ENCODE peak calls at places on chromosomes 7 and 10, in ten cellular contexts. One of them, this sample, is unnamed.

GRCh38 chr7:68699090-68699711 is 899.1 kb upstream of the AUTS2 start:
- DNase-seq in D341Med: no peak
- DNase-seq in midbrain: no peak
- DNase-seq in left cardiac atrium: no peak
- DNase-seq in WTC11: no peak
- DNase-seq in RPMI7951: peak
- DNase-seq in NCI-H2107: no peak
- DNase-seq in sigmoid colon: no peak
- DNase-seq in Peyer's patch: no peak
- DNase-seq in occipital lobe: no peak
- DNase-seq in this sample: no peak

GRCh38 chr7:142485617-142486226 is 227.9 kb upstream of the PRSS58 start:
- DNase-seq in D341Med: no peak
- DNase-seq in midbrain: peak
- DNase-seq in left cardiac atrium: no peak
- DNase-seq in WTC11: peak
- DNase-seq in RPMI7951: peak
- DNase-seq in NCI-H2107: no peak
- DNase-seq in sigmoid colon: no peak
- DNase-seq in Peyer's patch: no peak
- DNase-seq in occipital lobe: no peak
- DNase-seq in this sample: peak

GRCh38 chr7:147584771-147585193 is 1005.8 kb upstream of the C7orf33 start:
- DNase-seq in D341Med: no peak
- DNase-seq in midbrain: no peak
- DNase-seq in left cardiac atrium: no peak
- DNase-seq in WTC11: no peak
- DNase-seq in RPMI7951: no peak
- DNase-seq in NCI-H2107: no peak
- DNase-seq in sigmoid colon: no peak
- DNase-seq in Peyer's patch: no peak
- DNase-seq in occipital lobe: no peak
- DNase-seq in this sample: no peak

GRCh38 chr7:121278120-121279021 is 50.4 kb upstream of the WNT16 start:
- DNase-seq in D341Med: no peak
- DNase-seq in midbrain: no peak
- DNase-seq in left cardiac atrium: no peak
- DNase-seq in WTC11: no peak
- DNase-seq in RPMI7951: peak
- DNase-seq in NCI-H2107: no peak
- DNase-seq in sigmoid colon: no peak
- DNase-seq in Peyer's patch: no peak
- DNase-seq in occipital lobe: no peak
- DNase-seq in this sample: no peak

GRCh38 chr10:34802692-34803091 is 12.4 kb downstream of the PARD3 start:
- DNase-seq in D341Med: no peak
- DNase-seq in midbrain: no peak
- DNase-seq in left cardiac atrium: no peak
- DNase-seq in WTC11: no peak
- DNase-seq in RPMI7951: no peak
- DNase-seq in NCI-H2107: no peak
- DNase-seq in sigmoid colon: no peak
- DNase-seq in Peyer's patch: no peak
- DNase-seq in occipital lobe: no peak
- DNase-seq in this sample: no peak

GRCh38 chr7:118352854-118353453 is 128.4 kb downstream of the ANKRD7 start:
- DNase-seq in D341Med: no peak
- DNase-seq in midbrain: peak
- DNase-seq in left cardiac atrium: no peak
- DNase-seq in WTC11: no peak
- DNase-seq in RPMI7951: no peak
- DNase-seq in NCI-H2107: no peak
- DNase-seq in sigmoid colon: no peak
- DNase-seq in Peyer's patch: no peak
- DNase-seq in occipital lobe: no peak
- DNase-seq in this sample: peak

GRCh38 chr7:44735403-44736165 is 13.1 kb upstream of the ZMIZ2 start:
- DNase-seq in D341Med: no peak
- DNase-seq in midbrain: no peak
- DNase-seq in left cardiac atrium: no peak
- DNase-seq in WTC11: no peak
- DNase-seq in RPMI7951: peak
- DNase-seq in NCI-H2107: no peak
- DNase-seq in sigmoid colon: no peak
- DNase-seq in Peyer's patch: no peak
- DNase-seq in occipital lobe: no peak
- DNase-seq in this sample: peak

GRCh38 chr7:61111-61510 is 131.3 kb upstream of the FAM20C start:
- DNase-seq in D341Med: no peak
- DNase-seq in midbrain: no peak
- DNase-seq in left cardiac atrium: peak
- DNase-seq in WTC11: no peak
- DNase-seq in RPMI7951: no peak
- DNase-seq in NCI-H2107: no peak
- DNase-seq in sigmoid colon: peak
- DNase-seq in Peyer's patch: peak
- DNase-seq in occipital lobe: no peak
- DNase-seq in this sample: no peak

GRCh38 chr7:126696236-126696635 is 556.5 kb downstream of the GRM8 start:
- DNase-seq in D341Med: no peak
- DNase-seq in midbrain: no peak
- DNase-seq in left cardiac atrium: no peak
- DNase-seq in WTC11: no peak
- DNase-seq in RPMI7951: no peak
- DNase-seq in NCI-H2107: no peak
- DNase-seq in sigmoid colon: no peak
- DNase-seq in Peyer's patch: no peak
- DNase-seq in occipital lobe: no peak
- DNase-seq in this sample: no peak

GRCh38 chr7:3117488-3118228 is 74.0 kb upstream of the CARD11 start:
- DNase-seq in D341Med: no peak
- DNase-seq in midbrain: no peak
- DNase-seq in left cardiac atrium: no peak
- DNase-seq in WTC11: no peak
- DNase-seq in RPMI7951: no peak
- DNase-seq in NCI-H2107: no peak
- DNase-seq in sigmoid colon: no peak
- DNase-seq in Peyer's patch: peak
- DNase-seq in occipital lobe: no peak
- DNase-seq in this sample: no peak

GRCh38 chr7:37065779-37066271 is 341.5 kb upstream of the AOAH start:
- DNase-seq in D341Med: no peak
- DNase-seq in midbrain: no peak
- DNase-seq in left cardiac atrium: no peak
- DNase-seq in WTC11: no peak
- DNase-seq in RPMI7951: peak
- DNase-seq in NCI-H2107: no peak
- DNase-seq in sigmoid colon: no peak
- DNase-seq in Peyer's patch: no peak
- DNase-seq in occipital lobe: no peak
- DNase-seq in this sample: no peak

GRCh38 chr7:20240080-20240926 is 23.1 kb upstream of the MACC1 start:
- DNase-seq in D341Med: no peak
- DNase-seq in midbrain: no peak
- DNase-seq in left cardiac atrium: no peak
- DNase-seq in WTC11: no peak
- DNase-seq in RPMI7951: peak
- DNase-seq in NCI-H2107: no peak
- DNase-seq in sigmoid colon: no peak
- DNase-seq in Peyer's patch: no peak
- DNase-seq in occipital lobe: no peak
- DNase-seq in this sample: no peak

GRCh38 chr10:97399843-97400545 is 1.1 kb downstream of the RRP12 start:
- DNase-seq in D341Med: peak
- DNase-seq in midbrain: no peak
- DNase-seq in left cardiac atrium: peak
- DNase-seq in WTC11: no peak
- DNase-seq in RPMI7951: peak
- DNase-seq in NCI-H2107: no peak
- DNase-seq in sigmoid colon: no peak
- DNase-seq in Peyer's patch: no peak
- DNase-seq in occipital lobe: no peak
- DNase-seq in this sample: peak

GRCh38 chr10:8752146-8752843 is 697.8 kb downstream of the GATA3 start:
- DNase-seq in D341Med: no peak
- DNase-seq in midbrain: no peak
- DNase-seq in left cardiac atrium: no peak
- DNase-seq in WTC11: no peak
- DNase-seq in RPMI7951: no peak
- DNase-seq in NCI-H2107: no peak
- DNase-seq in sigmoid colon: no peak
- DNase-seq in Peyer's patch: no peak
- DNase-seq in occipital lobe: no peak
- DNase-seq in this sample: no peak

GRCh38 chr7:157527686-157528085 is 190.9 kb downstream of the DNAJB6 start:
- DNase-seq in D341Med: no peak
- DNase-seq in midbrain: no peak
- DNase-seq in left cardiac atrium: no peak
- DNase-seq in WTC11: no peak
- DNase-seq in RPMI7951: no peak
- DNase-seq in NCI-H2107: no peak
- DNase-seq in sigmoid colon: no peak
- DNase-seq in Peyer's patch: no peak
- DNase-seq in occipital lobe: no peak
- DNase-seq in this sample: no peak

GRCh38 chr7:28865494-28866257 is 92.5 kb downstream of the TRIL start:
- DNase-seq in D341Med: no peak
- DNase-seq in midbrain: no peak
- DNase-seq in left cardiac atrium: no peak
- DNase-seq in WTC11: no peak
- DNase-seq in RPMI7951: peak
- DNase-seq in NCI-H2107: no peak
- DNase-seq in sigmoid colon: no peak
- DNase-seq in Peyer's patch: no peak
- DNase-seq in occipital lobe: no peak
- DNase-seq in this sample: no peak

GRCh38 chr7:66629659-66630058 is 978 bp downstream of the KCTD7 start:
- DNase-seq in D341Med: no peak
- DNase-seq in midbrain: no peak
- DNase-seq in left cardiac atrium: no peak
- DNase-seq in WTC11: no peak
- DNase-seq in RPMI7951: no peak
- DNase-seq in NCI-H2107: no peak
- DNase-seq in sigmoid colon: no peak
- DNase-seq in Peyer's patch: no peak
- DNase-seq in occipital lobe: no peak
- DNase-seq in this sample: no peak

GRCh38 chr10:119478111-119479047 is 64.1 kb downstream of the RGS10 start:
- DNase-seq in D341Med: no peak
- DNase-seq in midbrain: no peak
- DNase-seq in left cardiac atrium: no peak
- DNase-seq in WTC11: no peak
- DNase-seq in RPMI7951: no peak
- DNase-seq in NCI-H2107: no peak
- DNase-seq in sigmoid colon: no peak
- DNase-seq in Peyer's patch: peak
- DNase-seq in occipital lobe: no peak
- DNase-seq in this sample: no peak

GRCh38 chr7:100517305-100517704 is 21.7 kb upstream of the AGFG2 start:
- DNase-seq in D341Med: no peak
- DNase-seq in midbrain: no peak
- DNase-seq in left cardiac atrium: no peak
- DNase-seq in WTC11: no peak
- DNase-seq in RPMI7951: no peak
- DNase-seq in NCI-H2107: no peak
- DNase-seq in sigmoid colon: no peak
- DNase-seq in Peyer's patch: no peak
- DNase-seq in occipital lobe: no peak
- DNase-seq in this sample: no peak

GRCh38 chr7:27606270-27607209 is 56.1 kb downstream of the HIBADH start:
- DNase-seq in D341Med: no peak
- DNase-seq in midbrain: no peak
- DNase-seq in left cardiac atrium: no peak
- DNase-seq in WTC11: no peak
- DNase-seq in RPMI7951: peak
- DNase-seq in NCI-H2107: no peak
- DNase-seq in sigmoid colon: no peak
- DNase-seq in Peyer's patch: no peak
- DNase-seq in occipital lobe: no peak
- DNase-seq in this sample: peak

GRCh38 chr7:106285801-106286492 is 1.2 kb upstream of the NAMPT start:
- DNase-seq in D341Med: no peak
- DNase-seq in midbrain: peak
- DNase-seq in left cardiac atrium: no peak
- DNase-seq in WTC11: no peak
- DNase-seq in RPMI7951: peak
- DNase-seq in NCI-H2107: no peak
- DNase-seq in sigmoid colon: no peak
- DNase-seq in Peyer's patch: no peak
- DNase-seq in occipital lobe: no peak
- DNase-seq in this sample: no peak

GRCh38 chr10:123136221-123136805 is 543 bp downstream of the HMX3 start:
- DNase-seq in D341Med: no peak
- DNase-seq in midbrain: no peak
- DNase-seq in left cardiac atrium: no peak
- DNase-seq in WTC11: peak
- DNase-seq in RPMI7951: no peak
- DNase-seq in NCI-H2107: no peak
- DNase-seq in sigmoid colon: no peak
- DNase-seq in Peyer's patch: no peak
- DNase-seq in occipital lobe: no peak
- DNase-seq in this sample: no peak

GRCh38 chr7:149171894-149172533 is 23.3 kb upstream of the ZNF282 start:
- DNase-seq in D341Med: no peak
- DNase-seq in midbrain: no peak
- DNase-seq in left cardiac atrium: no peak
- DNase-seq in WTC11: no peak
- DNase-seq in RPMI7951: no peak
- DNase-seq in NCI-H2107: no peak
- DNase-seq in sigmoid colon: no peak
- DNase-seq in Peyer's patch: no peak
- DNase-seq in occipital lobe: no peak
- DNase-seq in this sample: no peak

GRCh38 chr7:75650062-75650461 is 88.7 kb downstream of the HIP1 start:
- DNase-seq in D341Med: no peak
- DNase-seq in midbrain: no peak
- DNase-seq in left cardiac atrium: peak
- DNase-seq in WTC11: peak
- DNase-seq in RPMI7951: peak
- DNase-seq in NCI-H2107: no peak
- DNase-seq in sigmoid colon: no peak
- DNase-seq in Peyer's patch: no peak
- DNase-seq in occipital lobe: no peak
- DNase-seq in this sample: no peak

GRCh38 chr10:34523017-34523767 is 291.9 kb downstream of the PARD3 start:
- DNase-seq in D341Med: no peak
- DNase-seq in midbrain: no peak
- DNase-seq in left cardiac atrium: no peak
- DNase-seq in WTC11: no peak
- DNase-seq in RPMI7951: peak
- DNase-seq in NCI-H2107: no peak
- DNase-seq in sigmoid colon: no peak
- DNase-seq in Peyer's patch: no peak
- DNase-seq in occipital lobe: no peak
- DNase-seq in this sample: no peak

This sample was measured in AML-193.